ENCODE peak calls at places on chromosomes 13 and 19, in seven cellular contexts. One of them, this sample, is unnamed.

GRCh38 chr13:67086260-67086659 is 143.9 kb downstream of the PCDH9 start:
- DNase-seq in GM06990: no peak
- DNase-seq in body of pancreas: no peak
- DNase-seq in MCF 10A: no peak
- DNase-seq in AG09309: no peak
- DNase-seq in psoas muscle: no peak
- DNase-seq in AG04449: no peak
- DNase-seq in this sample: no peak

GRCh38 chr13:46934749-46935148 is 37.9 kb upstream of the HTR2A start:
- DNase-seq in psoas muscle: no peak
- DNase-seq in GM06990: no peak
- DNase-seq in AG09309: no peak
- DNase-seq in MCF 10A: peak
- DNase-seq in body of pancreas: no peak
- DNase-seq in AG04449: no peak
- DNase-seq in this sample: no peak

GRCh38 chr13:48448285-48448962 is 35.5 kb upstream of the LPAR6 start:
- DNase-seq in GM06990: no peak
- DNase-seq in AG04449: no peak
- DNase-seq in AG09309: no peak
- DNase-seq in body of pancreas: no peak
- DNase-seq in MCF 10A: peak
- DNase-seq in psoas muscle: no peak
- DNase-seq in this sample: no peak

GRCh38 chr13:51282322-51282721 is 57.2 kb upstream of the SERPINE3 start:
- DNase-seq in AG04449: no peak
- DNase-seq in MCF 10A: no peak
- DNase-seq in GM06990: no peak
- DNase-seq in AG09309: no peak
- DNase-seq in body of pancreas: peak
- DNase-seq in psoas muscle: no peak
- DNase-seq in this sample: no peak

GRCh38 chr13:85386424-85386823 is 412.8 kb downstream of the SLITRK6 start:
- DNase-seq in AG09309: no peak
- DNase-seq in psoas muscle: no peak
- DNase-seq in MCF 10A: no peak
- DNase-seq in AG04449: no peak
- DNase-seq in GM06990: no peak
- DNase-seq in body of pancreas: no peak
- DNase-seq in this sample: no peak

GRCh38 chr13:33884506-33885221 is 66.7 kb downstream of the RFC3 start:
- DNase-seq in psoas muscle: no peak
- DNase-seq in MCF 10A: no peak
- DNase-seq in GM06990: no peak
- DNase-seq in AG09309: no peak
- DNase-seq in AG04449: no peak
- DNase-seq in body of pancreas: no peak
- DNase-seq in this sample: no peak

GRCh38 chr13:64369121-64369520 is 2861.0 kb downstream of the PCDH9 start:
- DNase-seq in GM06990: no peak
- DNase-seq in body of pancreas: no peak
- DNase-seq in AG04449: no peak
- DNase-seq in psoas muscle: no peak
- DNase-seq in MCF 10A: peak
- DNase-seq in AG09309: no peak
- DNase-seq in this sample: no peak

GRCh38 chr19:14363203-14364097 is 17.8 kb upstream of the ADGRE5 start:
- DNase-seq in body of pancreas: peak
- DNase-seq in psoas muscle: peak
- DNase-seq in AG04449: peak
- DNase-seq in AG09309: no peak
- DNase-seq in MCF 10A: peak
- DNase-seq in GM06990: peak
- DNase-seq in this sample: peak

GRCh38 chr13:105545811-105546210 is 989.7 kb downstream of the EFNB2 start:
- DNase-seq in body of pancreas: no peak
- DNase-seq in MCF 10A: no peak
- DNase-seq in AG04449: no peak
- DNase-seq in AG09309: no peak
- DNase-seq in GM06990: no peak
- DNase-seq in psoas muscle: no peak
- DNase-seq in this sample: no peak

GRCh38 chr19:13629687-13630357 is 123.5 kb upstream of the CACNA1A start:
- DNase-seq in MCF 10A: peak
- DNase-seq in AG09309: peak
- DNase-seq in body of pancreas: no peak
- DNase-seq in AG04449: peak
- DNase-seq in GM06990: no peak
- DNase-seq in psoas muscle: no peak
- DNase-seq in this sample: no peak

GRCh38 chr19:35641515-35642151 is at the start of gene ETV2:
- DNase-seq in GM06990: peak
- DNase-seq in psoas muscle: no peak
- DNase-seq in MCF 10A: no peak
- DNase-seq in AG04449: no peak
- DNase-seq in body of pancreas: no peak
- DNase-seq in AG09309: no peak
- DNase-seq in this sample: peak

GRCh38 chr19:55467236-55468053 is 2.9 kb upstream of the C19orf85 start:
- DNase-seq in psoas muscle: peak
- DNase-seq in MCF 10A: peak
- DNase-seq in AG09309: no peak
- DNase-seq in AG04449: no peak
- DNase-seq in body of pancreas: peak
- DNase-seq in GM06990: peak
- DNase-seq in this sample: peak

GRCh38 chr13:80591978-80592377 is 251.1 kb upstream of the SPRY2 start:
- DNase-seq in GM06990: no peak
- DNase-seq in MCF 10A: no peak
- DNase-seq in body of pancreas: no peak
- DNase-seq in AG04449: no peak
- DNase-seq in AG09309: no peak
- DNase-seq in psoas muscle: no peak
- DNase-seq in this sample: no peak

GRCh38 chr13:36673838-36674326 is at the start of gene SERTM1:
- DNase-seq in psoas muscle: peak
- DNase-seq in AG09309: no peak
- DNase-seq in body of pancreas: no peak
- DNase-seq in AG04449: no peak
- DNase-seq in GM06990: peak
- DNase-seq in MCF 10A: no peak
- DNase-seq in this sample: no peak

GRCh38 chr13:31015207-31015606 is 82.8 kb downstream of the TEX26 start:
- DNase-seq in psoas muscle: no peak
- DNase-seq in body of pancreas: no peak
- DNase-seq in GM06990: no peak
- DNase-seq in AG09309: no peak
- DNase-seq in AG04449: no peak
- DNase-seq in MCF 10A: no peak
- DNase-seq in this sample: no peak

GRCh38 chr19:53981408-53981998 is 9.9 kb upstream of the CACNG6 start:
- DNase-seq in AG09309: no peak
- DNase-seq in psoas muscle: no peak
- DNase-seq in MCF 10A: no peak
- DNase-seq in AG04449: no peak
- DNase-seq in body of pancreas: no peak
- DNase-seq in GM06990: no peak
- DNase-seq in this sample: no peak

GRCh38 chr13:81872581-81872980 is 1531.7 kb upstream of the SPRY2 start:
- DNase-seq in MCF 10A: peak
- DNase-seq in psoas muscle: no peak
- DNase-seq in AG04449: no peak
- DNase-seq in AG09309: no peak
- DNase-seq in body of pancreas: no peak
- DNase-seq in GM06990: no peak
- DNase-seq in this sample: no peak

GRCh38 chr19:7366701-7367420 is 18.1 kb downstream of the ARHGEF18 start:
- DNase-seq in AG04449: no peak
- DNase-seq in GM06990: no peak
- DNase-seq in body of pancreas: no peak
- DNase-seq in psoas muscle: no peak
- DNase-seq in AG09309: no peak
- DNase-seq in MCF 10A: peak
- DNase-seq in this sample: peak

GRCh38 chr13:41835871-41836270 is 125.0 kb downstream of the VWA8 start:
- DNase-seq in AG04449: peak
- DNase-seq in psoas muscle: no peak
- DNase-seq in MCF 10A: no peak
- DNase-seq in GM06990: no peak
- DNase-seq in AG09309: no peak
- DNase-seq in body of pancreas: no peak
- DNase-seq in this sample: no peak

GRCh38 chr19:17841810-17842662 is 5.7 kb downstream of the JAK3 start:
- DNase-seq in body of pancreas: peak
- DNase-seq in AG09309: no peak
- DNase-seq in MCF 10A: peak
- DNase-seq in GM06990: no peak
- DNase-seq in psoas muscle: peak
- DNase-seq in AG04449: no peak
- DNase-seq in this sample: peak

GRCh38 chr19:5623397-5624153 is 692 bp downstream of the SAFB start:
- DNase-seq in AG04449: no peak
- DNase-seq in body of pancreas: peak
- DNase-seq in AG09309: no peak
- DNase-seq in MCF 10A: no peak
- DNase-seq in psoas muscle: no peak
- DNase-seq in GM06990: no peak
- DNase-seq in this sample: no peak

GRCh38 chr19:46976845-46977320 is 42.8 kb upstream of the NPAS1 start:
- DNase-seq in AG04449: no peak
- DNase-seq in body of pancreas: peak
- DNase-seq in AG09309: peak
- DNase-seq in GM06990: no peak
- DNase-seq in MCF 10A: no peak
- DNase-seq in psoas muscle: peak
- DNase-seq in this sample: no peak

GRCh38 chr19:4671182-4671851 is 1.2 kb upstream of the MYDGF start:
- DNase-seq in AG09309: no peak
- DNase-seq in GM06990: no peak
- DNase-seq in MCF 10A: no peak
- DNase-seq in AG04449: no peak
- DNase-seq in psoas muscle: no peak
- DNase-seq in body of pancreas: no peak
- DNase-seq in this sample: no peak

GRCh38 chr13:49836516-49836915 is 44.0 kb upstream of the KPNA3 start:
- DNase-seq in GM06990: no peak
- DNase-seq in AG09309: no peak
- DNase-seq in AG04449: no peak
- DNase-seq in psoas muscle: no peak
- DNase-seq in body of pancreas: peak
- DNase-seq in MCF 10A: peak
- DNase-seq in this sample: no peak
- TF ChIP-seq CTCF in GM06990: no peak
- TF ChIP-seq CTCF in AG09309: no peak
- TF ChIP-seq CTCF in AG04449: no peak
- TF ChIP-seq CTCF in psoas muscle: no peak
- TF ChIP-seq CTCF in body of pancreas: no peak
- TF ChIP-seq CTCF in MCF 10A: no peak
- TF ChIP-seq CTCF in this sample: no peak

DNA sequence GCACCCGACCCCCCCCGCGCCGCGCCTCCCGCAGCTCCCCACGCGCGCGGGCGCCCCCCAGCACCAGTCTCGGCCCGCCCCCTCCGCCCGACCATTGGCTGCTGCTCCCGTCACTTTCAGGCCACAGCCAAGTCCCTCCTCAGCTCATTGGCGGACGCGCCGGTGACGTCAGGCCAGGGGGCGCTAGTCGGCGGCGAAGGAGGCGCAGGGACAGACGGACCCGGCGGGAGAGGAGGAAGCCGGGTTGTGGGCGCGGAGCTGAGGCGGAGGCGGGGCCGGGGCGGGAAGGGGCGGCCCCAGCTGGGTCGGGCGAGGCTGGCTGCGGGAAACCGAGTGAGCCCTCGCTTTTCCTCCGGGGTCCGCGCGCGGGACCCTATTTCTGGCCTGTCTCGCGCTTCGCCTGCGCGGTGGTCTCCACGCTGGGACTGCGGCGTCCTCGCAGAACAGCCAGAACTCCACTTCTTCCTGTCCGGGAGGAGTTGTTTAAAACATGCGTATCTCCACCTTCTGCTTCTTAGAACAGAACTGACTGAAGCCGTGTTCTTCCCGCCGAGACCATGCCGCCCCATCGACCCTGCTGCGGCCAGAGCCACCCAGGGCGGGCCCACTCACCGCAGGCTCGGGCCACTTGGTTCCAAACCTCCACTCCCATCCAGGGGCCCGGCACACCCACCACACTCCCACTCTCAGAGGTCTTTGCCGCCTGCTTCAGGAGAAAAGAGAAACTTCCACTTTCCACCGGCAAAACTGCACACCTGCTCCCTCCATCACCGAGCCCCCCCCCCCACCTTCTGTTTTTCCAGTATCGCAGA is 459 bp upstream of the TMTC4 start:
- DNase-seq in psoas muscle: peak
- DNase-seq in MCF 10A: peak
- DNase-seq in AG04449: peak
- DNase-seq in AG09309: peak
- DNase-seq in GM06990: peak
- DNase-seq in body of pancreas: peak
- DNase-seq in this sample: peak
- TF ChIP-seq CTCF in psoas muscle: peak
- TF ChIP-seq CTCF in MCF 10A: no peak
- TF ChIP-seq CTCF in AG04449: peak
- TF ChIP-seq CTCF in AG09309: peak
- TF ChIP-seq CTCF in GM06990: peak
- TF ChIP-seq CTCF in body of pancreas: peak
- TF ChIP-seq CTCF in this sample: peak

DNA sequence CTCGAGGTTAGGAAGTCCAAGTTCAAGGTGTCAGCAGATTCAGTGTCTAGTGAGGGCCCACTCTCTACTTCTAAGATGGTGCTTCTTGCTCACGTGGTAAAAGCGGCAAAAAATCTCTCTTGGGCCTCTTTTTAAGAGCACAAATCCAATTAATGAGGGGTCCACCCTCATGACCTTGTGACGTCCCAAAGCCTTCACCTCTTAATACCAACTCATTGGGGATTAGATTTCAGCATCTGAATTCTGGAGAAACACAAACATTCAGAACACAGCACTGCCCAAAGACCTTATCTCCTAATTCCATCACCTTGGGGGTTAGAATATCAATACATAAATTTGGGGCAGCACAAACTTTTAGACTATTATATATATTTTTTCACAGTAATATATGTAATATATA is 146.4 kb upstream of the GPC6 start:
- DNase-seq in AG04449: no peak
- DNase-seq in AG09309: no peak
- DNase-seq in body of pancreas: no peak
- DNase-seq in MCF 10A: no peak
- DNase-seq in GM06990: no peak
- DNase-seq in psoas muscle: no peak
- DNase-seq in this sample: no peak
- TF ChIP-seq CTCF in AG04449: no peak
- TF ChIP-seq CTCF in AG09309: no peak
- TF ChIP-seq CTCF in body of pancreas: no peak
- TF ChIP-seq CTCF in MCF 10A: no peak
- TF ChIP-seq CTCF in GM06990: no peak
- TF ChIP-seq CTCF in psoas muscle: no peak
- TF ChIP-seq CTCF in this sample: no peak

DNA sequence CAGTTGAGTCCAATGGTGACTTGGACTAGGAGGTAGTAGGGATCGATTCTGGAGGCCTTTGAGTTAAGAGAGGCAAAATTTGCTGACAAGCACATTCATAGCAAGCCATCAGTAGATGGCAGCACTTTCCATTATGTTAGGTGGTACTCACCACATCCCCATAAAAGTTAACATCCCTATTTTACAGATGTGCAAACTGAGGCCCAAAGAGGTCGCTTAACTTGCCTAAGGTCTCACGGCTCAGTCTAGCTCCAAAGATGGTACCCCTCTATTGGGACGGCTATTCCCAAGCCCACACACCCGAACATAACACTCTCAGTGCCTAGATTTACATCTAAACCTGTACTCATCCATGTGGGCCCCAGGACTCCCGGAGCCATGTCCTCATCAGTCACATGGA is 21.5 kb upstream of the FOSB start:
- DNase-seq in body of pancreas: no peak
- DNase-seq in MCF 10A: peak
- DNase-seq in AG04449: no peak
- DNase-seq in GM06990: no peak
- DNase-seq in AG09309: no peak
- DNase-seq in psoas muscle: no peak
- DNase-seq in this sample: peak
- TF ChIP-seq CTCF in body of pancreas: peak
- TF ChIP-seq CTCF in MCF 10A: peak
- TF ChIP-seq CTCF in AG04449: peak
- TF ChIP-seq CTCF in GM06990: peak
- TF ChIP-seq CTCF in AG09309: peak
- TF ChIP-seq CTCF in psoas muscle: peak
- TF ChIP-seq CTCF in this sample: peak